ENCODE peak calls at places on chromosomes 16 and 17, in four cellular contexts. C is activated T-cell treated with anti-CD3 and anti-CD28 coated beads, Interleukin-2, amount 50 U/mL, for 72 hours; J is activated B cell treated with CpG ODN at 0.5 μM for 24 hours; W is heart right ventricle. O is an unnamed sample.

GRCh38 chr17:17213775-17214174 is 7.6 kb upstream of the PLD6 start:
- ATAC-seq in C (no peak), J (no peak), W (peak), O (no peak)

GRCh38 chr16:52617591-52617990 is 70.6 kb upstream of the TOX3 start:
- ATAC-seq in C (no peak), J (no peak), W (no peak), O (no peak)

GRCh38 chr17:32998111-32998892 is 6.7 kb downstream of the SPACA3 start:
- ATAC-seq in C (peak), J (peak), W (peak), O (peak)

GRCh38 chr16:4263504-4264436 is 9.1 kb downstream of the TFAP4 start:
- ATAC-seq in C (peak), J (peak), W (peak), O (no peak)

GRCh38 chr16:50490828-50491227 is 57.4 kb upstream of the NKD1 start:
- ATAC-seq in C (no peak), J (no peak), W (no peak), O (no peak)

GRCh38 chr16:4315185-4316102 is at the start of gene GLIS2:
- ATAC-seq in C (peak), J (peak), W (peak), O (peak)

GRCh38 chr17:68455756-68456528 is 1.4 kb downstream of the WIPI1 start:
- ATAC-seq in C (no peak), J (no peak), W (no peak), O (no peak)

GRCh38 chr16:307691-308312 is 24.8 kb downstream of the PDIA2 start:
- ATAC-seq in C (no peak), J (no peak), W (no peak), O (peak)

GRCh38 chr17:72345083-72345482 is 224.3 kb downstream of the SOX9 start:
- ATAC-seq in C (no peak), J (no peak), W (no peak), O (no peak)

GRCh38 chr17:78315355-78316114 is 44.3 kb downstream of the SOCS3 start:
- ATAC-seq in C (peak), J (no peak), W (peak), O (peak)

GRCh38 chr17:75976175-75976848 is 2.7 kb downstream of the ACOX1 start:
- ATAC-seq in C (no peak), J (no peak), W (no peak), O (no peak)

GRCh38 chr17:48561894-48562810 is 16.0 kb downstream of the HOXB4 start:
- ATAC-seq in C (no peak), J (no peak), W (no peak), O (no peak)

GRCh38 chr16:53091508-53092211 is 36.9 kb downstream of the CHD9 start:
- ATAC-seq in C (peak), J (peak), W (peak), O (peak)

O was measured in stimulated activated memory B cell treated with anti-CD40 and anti-IgM and Interleukin-4, amounts not matched to agents 10 μg/mL and 1 μg/mL and 100 μg/mL, for 72 hours.